ENCODE peak calls at places on chromosomes 3 and 15, in ten cellular contexts. Z is choroid plexus epithelial cell; P is NAMALWA; A is GM19239; K is stimulated activated CD8-positive, alpha-beta memory T cell treated with anti-CD3 and anti-CD28 coated beads, Interleukin-4, amount 100 ng/mL, for 48 hours; G is C1 segment of cervical spinal cord; T is cardiac muscle cell; Q is HT1080; J is HT-29; C is left ventricle myocardium superior. V is an unnamed sample.

GRCh38 chr3:192904632-192905289 is 12.9 kb downstream of the MB21D2 start:
- DNase-seq in Z (no peak), P (no peak), A (no peak), K (no peak), G (no peak), T (no peak), Q (no peak), J (no peak), C (no peak), V (no peak)

GRCh38 chr3:128170866-128171516 is 17.7 kb downstream of the EEFSEC start:
- DNase-seq in Z (peak), P (peak), A (no peak), K (no peak), G (no peak), T (peak), Q (peak), J (peak), C (no peak), V (peak)

GRCh38 chr15:84609818-84610525 is 9.2 kb downstream of the ZSCAN2 start:
- DNase-seq in Z (no peak), P (no peak), A (no peak), K (no peak), G (no peak), T (no peak), Q (no peak), J (no peak), C (peak), V (no peak)

GRCh38 chr3:44555753-44556152 is 760 bp downstream of the ZKSCAN7 start:
- DNase-seq in Z (peak), P (peak), A (peak), K (no peak), G (no peak), T (no peak), Q (no peak), J (no peak), C (no peak), V (peak)

GRCh38 chr15:67785431-67785830 is 39.9 kb upstream of the SKOR1 start:
- DNase-seq in Z (no peak), P (peak), A (no peak), K (no peak), G (no peak), T (no peak), Q (no peak), J (no peak), C (no peak), V (no peak)

GRCh38 chr15:41883484-41883825 is 10.4 kb downstream of the SPTBN5 start:
- DNase-seq in Z (no peak), P (no peak), A (no peak), K (no peak), G (no peak), T (no peak), Q (no peak), J (no peak), C (no peak), V (no peak)

GRCh38 chr3:350978-351377 is 154.4 kb downstream of the CHL1 start:
- DNase-seq in Z (no peak), P (no peak), A (no peak), K (no peak), G (no peak), T (no peak), Q (no peak), J (no peak), C (no peak), V (no peak)

GRCh38 chr3:124831631-124832184 is 55.5 kb downstream of the ITGB5 start:
- DNase-seq in Z (no peak), P (no peak), A (no peak), K (no peak), G (no peak), T (no peak), Q (no peak), J (no peak), C (no peak), V (no peak)

GRCh38 chr15:48682949-48683651 is 37.6 kb upstream of the FBN1 start:
- DNase-seq in Z (peak), P (no peak), A (no peak), K (no peak), G (no peak), T (no peak), Q (no peak), J (peak), C (peak), V (peak)

GRCh38 chr15:99732268-99732641 is 982 bp downstream of the LYSMD4 start:
- DNase-seq in Z (peak), P (no peak), A (no peak), K (no peak), G (no peak), T (no peak), Q (no peak), J (no peak), C (no peak), V (peak)

GRCh38 chr15:61796056-61796455 is 264.2 kb downstream of the VPS13C start:
- DNase-seq in Z (peak), P (no peak), A (no peak), K (no peak), G (no peak), T (no peak), Q (no peak), J (no peak), C (no peak), V (peak)

GRCh38 chr15:70584838-70585706 is 178.3 kb downstream of the UACA start:
- DNase-seq in Z (peak), P (peak), A (no peak), K (peak), G (no peak), T (peak), Q (no peak), J (peak), C (peak), V (peak)

GRCh38 chr3:135314227-135314626 is 519.2 kb downstream of the EPHB1 start:
- DNase-seq in Z (no peak), P (no peak), A (no peak), K (no peak), G (no peak), T (no peak), Q (no peak), J (no peak), C (no peak), V (no peak)

GRCh38 chr3:124504332-124505059 is 225.8 kb upstream of the UMPS start:
- DNase-seq in Z (peak), P (no peak), A (no peak), K (no peak), G (no peak), T (no peak), Q (peak), J (no peak), C (peak), V (peak)

GRCh38 chr15:51924146-51925068 is 47.2 kb downstream of the LEO1 start:
- DNase-seq in Z (peak), P (no peak), A (no peak), K (no peak), G (no peak), T (peak), Q (no peak), J (no peak), C (no peak), V (no peak)

GRCh38 chr3:159245871-159246270 is 444.0 kb downstream of the MFSD1 start:
- DNase-seq in Z (peak), P (no peak), A (no peak), K (no peak), G (no peak), T (no peak), Q (no peak), J (no peak), C (no peak), V (peak)

V was measured in amniotic epithelial cell.